ENCODE peak calls at places on chromosomes 2 and 18, in ten cellular contexts. One of them, this sample, is unnamed.

GRCh38 chr18:80106482-80107051 is 2.5 kb upstream of the ADNP2 start:
- DNase-seq in esophagus squamous epithelium: no peak
- DNase-seq in lower leg skin: no peak
- DNase-seq in mesenchymal stem cell: peak; percentile 64
- DNase-seq in activated CD8-positive, alpha-beta T cell treated with anti-CD3 and anti-CD28 coated beads for 36 hours: no peak
- DNase-seq in progenitor cell of endocrine pancreas: no peak
- DNase-seq in left ventricle myocardium superior: no peak
- DNase-seq in sigmoid colon: no peak
- DNase-seq in fibroblast of lung: no peak
- DNase-seq in amygdala: no peak
- DNase-seq in this sample: no peak

GRCh38 chr2:221308507-221309054 is 263.5 kb downstream of the EPHA4 start:
- DNase-seq in esophagus squamous epithelium: no peak
- DNase-seq in lower leg skin: no peak
- DNase-seq in mesenchymal stem cell: no peak
- DNase-seq in activated CD8-positive, alpha-beta T cell treated with anti-CD3 and anti-CD28 coated beads for 36 hours: no peak
- DNase-seq in progenitor cell of endocrine pancreas: no peak
- DNase-seq in left ventricle myocardium superior: no peak
- DNase-seq in sigmoid colon: no peak
- DNase-seq in fibroblast of lung: no peak
- DNase-seq in amygdala: no peak
- DNase-seq in this sample: no peak

GRCh38 chr2:109446531-109447131 is 167.1 kb downstream of the SEPTIN10 start:
- DNase-seq in esophagus squamous epithelium: no peak
- DNase-seq in lower leg skin: peak; percentile 78
- DNase-seq in mesenchymal stem cell: peak; percentile 53
- DNase-seq in activated CD8-positive, alpha-beta T cell treated with anti-CD3 and anti-CD28 coated beads for 36 hours: no peak
- DNase-seq in progenitor cell of endocrine pancreas: no peak
- DNase-seq in left ventricle myocardium superior: no peak
- DNase-seq in sigmoid colon: peak; percentile 60
- DNase-seq in fibroblast of lung: no peak
- DNase-seq in amygdala: no peak
- DNase-seq in this sample: no peak

GRCh38 chr2:120758181-120759048 is 22.7 kb downstream of the GLI2 start:
- DNase-seq in esophagus squamous epithelium: no peak
- DNase-seq in lower leg skin: peak; percentile 86
- DNase-seq in mesenchymal stem cell: peak; percentile 95
- DNase-seq in activated CD8-positive, alpha-beta T cell treated with anti-CD3 and anti-CD28 coated beads for 36 hours: no peak
- DNase-seq in progenitor cell of endocrine pancreas: no peak
- DNase-seq in left ventricle myocardium superior: peak; percentile 77
- DNase-seq in sigmoid colon: peak; percentile 86
- DNase-seq in fibroblast of lung: peak; percentile 79
- DNase-seq in amygdala: peak; percentile 25
- DNase-seq in this sample: no peak

GRCh38 chr2:68463287-68463877 is 3.7 kb downstream of the FBXO48 start:
- DNase-seq in esophagus squamous epithelium: no peak
- DNase-seq in lower leg skin: no peak
- DNase-seq in mesenchymal stem cell: peak; percentile 75
- DNase-seq in activated CD8-positive, alpha-beta T cell treated with anti-CD3 and anti-CD28 coated beads for 36 hours: no peak
- DNase-seq in progenitor cell of endocrine pancreas: no peak
- DNase-seq in left ventricle myocardium superior: no peak
- DNase-seq in sigmoid colon: no peak
- DNase-seq in fibroblast of lung: peak; percentile 69
- DNase-seq in amygdala: no peak
- DNase-seq in this sample: no peak

GRCh38 chr2:237445611-237446332 is 31.8 kb upstream of the COL6A3 start:
- DNase-seq in esophagus squamous epithelium: no peak
- DNase-seq in lower leg skin: peak; percentile 85
- DNase-seq in mesenchymal stem cell: no peak
- DNase-seq in activated CD8-positive, alpha-beta T cell treated with anti-CD3 and anti-CD28 coated beads for 36 hours: no peak
- DNase-seq in progenitor cell of endocrine pancreas: no peak
- DNase-seq in left ventricle myocardium superior: no peak
- DNase-seq in sigmoid colon: no peak
- DNase-seq in fibroblast of lung: no peak
- DNase-seq in amygdala: no peak
- DNase-seq in this sample: no peak

GRCh38 chr18:31596081-31596872 is 4.6 kb downstream of the TTR start:
- DNase-seq in esophagus squamous epithelium: no peak
- DNase-seq in lower leg skin: no peak
- DNase-seq in mesenchymal stem cell: peak; percentile 80
- DNase-seq in activated CD8-positive, alpha-beta T cell treated with anti-CD3 and anti-CD28 coated beads for 36 hours: no peak
- DNase-seq in progenitor cell of endocrine pancreas: no peak
- DNase-seq in left ventricle myocardium superior: no peak
- DNase-seq in sigmoid colon: no peak
- DNase-seq in fibroblast of lung: no peak
- DNase-seq in amygdala: no peak
- DNase-seq in this sample: no peak

GRCh38 chr2:237451582-237452469 is 35.2 kb upstream of the MLPH start:
- DNase-seq in esophagus squamous epithelium: no peak
- DNase-seq in lower leg skin: no peak
- DNase-seq in mesenchymal stem cell: no peak
- DNase-seq in activated CD8-positive, alpha-beta T cell treated with anti-CD3 and anti-CD28 coated beads for 36 hours: no peak
- DNase-seq in progenitor cell of endocrine pancreas: no peak
- DNase-seq in left ventricle myocardium superior: peak; percentile 57
- DNase-seq in sigmoid colon: no peak
- DNase-seq in fibroblast of lung: peak; percentile 58
- DNase-seq in amygdala: no peak
- DNase-seq in this sample: peak; percentile 3

GRCh38 chr2:31729442-31730092 is 148.8 kb upstream of the SRD5A2 start:
- DNase-seq in esophagus squamous epithelium: no peak
- DNase-seq in lower leg skin: no peak
- DNase-seq in mesenchymal stem cell: peak; percentile 1
- DNase-seq in activated CD8-positive, alpha-beta T cell treated with anti-CD3 and anti-CD28 coated beads for 36 hours: no peak
- DNase-seq in progenitor cell of endocrine pancreas: no peak
- DNase-seq in left ventricle myocardium superior: no peak
- DNase-seq in sigmoid colon: no peak
- DNase-seq in fibroblast of lung: peak; percentile 5
- DNase-seq in amygdala: no peak
- DNase-seq in this sample: no peak

GRCh38 chr2:7497223-7497622 is 580.0 kb downstream of the RNF144A start:
- DNase-seq in esophagus squamous epithelium: no peak
- DNase-seq in lower leg skin: no peak
- DNase-seq in mesenchymal stem cell: peak; percentile 2
- DNase-seq in activated CD8-positive, alpha-beta T cell treated with anti-CD3 and anti-CD28 coated beads for 36 hours: no peak
- DNase-seq in progenitor cell of endocrine pancreas: no peak
- DNase-seq in left ventricle myocardium superior: no peak
- DNase-seq in sigmoid colon: no peak
- DNase-seq in fibroblast of lung: no peak
- DNase-seq in amygdala: no peak
- DNase-seq in this sample: no peak

GRCh38 chr2:177906041-177906718 is 166.4 kb downstream of the PDE11A start:
- DNase-seq in esophagus squamous epithelium: no peak
- DNase-seq in lower leg skin: peak; percentile 88
- DNase-seq in mesenchymal stem cell: peak; percentile 73
- DNase-seq in activated CD8-positive, alpha-beta T cell treated with anti-CD3 and anti-CD28 coated beads for 36 hours: peak; percentile 79
- DNase-seq in progenitor cell of endocrine pancreas: peak; percentile 73
- DNase-seq in left ventricle myocardium superior: peak; percentile 46
- DNase-seq in sigmoid colon: no peak
- DNase-seq in fibroblast of lung: peak; percentile 33
- DNase-seq in amygdala: peak; percentile 13
- DNase-seq in this sample: peak; percentile 79

GRCh38 chr2:88258208-88258607 is 88.1 kb downstream of the THNSL2 start:
- DNase-seq in esophagus squamous epithelium: no peak
- DNase-seq in lower leg skin: peak; percentile 76
- DNase-seq in mesenchymal stem cell: no peak
- DNase-seq in activated CD8-positive, alpha-beta T cell treated with anti-CD3 and anti-CD28 coated beads for 36 hours: no peak
- DNase-seq in progenitor cell of endocrine pancreas: no peak
- DNase-seq in left ventricle myocardium superior: no peak
- DNase-seq in sigmoid colon: no peak
- DNase-seq in fibroblast of lung: no peak
- DNase-seq in amygdala: no peak
- DNase-seq in this sample: no peak

GRCh38 chr2:224983719-224984388 is 58.4 kb downstream of the DOCK10 start:
- DNase-seq in esophagus squamous epithelium: no peak
- DNase-seq in lower leg skin: no peak
- DNase-seq in mesenchymal stem cell: no peak
- DNase-seq in activated CD8-positive, alpha-beta T cell treated with anti-CD3 and anti-CD28 coated beads for 36 hours: no peak
- DNase-seq in progenitor cell of endocrine pancreas: no peak
- DNase-seq in left ventricle myocardium superior: no peak
- DNase-seq in sigmoid colon: no peak
- DNase-seq in fibroblast of lung: peak; percentile 67
- DNase-seq in amygdala: no peak
- DNase-seq in this sample: no peak

GRCh38 chr2:105143467-105144127 is 97.9 kb upstream of the GPR45 start:
- DNase-seq in esophagus squamous epithelium: no peak
- DNase-seq in lower leg skin: no peak
- DNase-seq in mesenchymal stem cell: no peak
- DNase-seq in activated CD8-positive, alpha-beta T cell treated with anti-CD3 and anti-CD28 coated beads for 36 hours: peak; percentile 56
- DNase-seq in progenitor cell of endocrine pancreas: peak; percentile 43
- DNase-seq in left ventricle myocardium superior: peak; percentile 30
- DNase-seq in sigmoid colon: no peak
- DNase-seq in fibroblast of lung: no peak
- DNase-seq in amygdala: no peak
- DNase-seq in this sample: peak; percentile 31

GRCh38 chr2:129301431-129301913 is 678.0 kb upstream of the RAB6C start:
- DNase-seq in esophagus squamous epithelium: no peak
- DNase-seq in lower leg skin: no peak
- DNase-seq in mesenchymal stem cell: no peak
- DNase-seq in activated CD8-positive, alpha-beta T cell treated with anti-CD3 and anti-CD28 coated beads for 36 hours: no peak
- DNase-seq in progenitor cell of endocrine pancreas: no peak
- DNase-seq in left ventricle myocardium superior: no peak
- DNase-seq in sigmoid colon: no peak
- DNase-seq in fibroblast of lung: no peak
- DNase-seq in amygdala: no peak
- DNase-seq in this sample: no peak